ENCODE peak calls at places on chromosome 11, in eight cellular contexts. K, R, U, I, Y, J, A and N are unnamed samples. For H3K36me3, the result is how much of the 10 kb centered on the place peaks cover.

GRCh38 chr11:120180571-120181445 is 30.0 kb upstream of the OAF start:
- DNase-seq in K (no peak), R (no peak), U (peak), I (peak), Y (no peak), J (peak), A (peak), N (peak)

GRCh38 chr11:19803506-19803998 is 90.9 kb downstream of the NAV2 start:
- DNase-seq in K (no peak), R (no peak), U (no peak), I (peak), Y (no peak), J (peak), A (no peak), N (no peak)

GRCh38 chr11:69497221-69497787 is 15.8 kb downstream of the LINC01488 start:
- DNase-seq in K (peak), R (peak), U (peak), I (peak), Y (no peak), J (peak), A (peak), N (peak)

GRCh38 chr11:120858740-120859139 is 165.2 kb upstream of the TBCEL start:
- DNase-seq in K (no peak), R (no peak), U (no peak), I (no peak), Y (no peak), J (peak), A (peak), N (no peak)

GRCh38 chr11:101083334-101083733 is 46.3 kb downstream of the PGR start:
- DNase-seq in K (no peak), R (no peak), U (no peak), I (no peak), Y (no peak), J (peak), A (no peak), N (no peak)

GRCh38 chr11:68256331-68256741 is 15.4 kb downstream of the C11orf24 start:
- DNase-seq in K (no peak), R (no peak), U (peak), I (no peak), Y (no peak), J (no peak), A (no peak), N (no peak)

GRCh38 chr11:19519912-19520641 is 192.6 kb upstream of the NAV2 start:
- DNase-seq in K (peak), R (no peak), U (no peak), I (peak), Y (no peak), J (no peak), A (no peak), N (no peak)

GRCh38 chr11:36436084-36436483 is 74.0 kb downstream of the TRAF6 start:
- DNase-seq in K (no peak), R (no peak), U (no peak), I (no peak), Y (no peak), J (no peak), A (no peak), N (no peak)

GRCh38 chr11:128926437-128927107 is 16.1 kb downstream of the TP53AIP1 start:
- DNase-seq in K (no peak), R (no peak), U (no peak), I (no peak), Y (no peak), J (no peak), A (no peak), N (no peak)

GRCh38 chr11:65642014-65642671 is 4.2 kb downstream of the SIPA1 start:
- DNase-seq in K (no peak), R (no peak), U (no peak), I (no peak), Y (no peak), J (peak), A (no peak), N (no peak)

GRCh38 chr11:69005183-69005630 is 7.8 kb downstream of the MRGPRF start:
- DNase-seq in K (no peak), R (no peak), U (peak), I (no peak), Y (no peak), J (no peak), A (no peak), N (no peak)

GRCh38 chr11:26527685-26528084 is 44.4 kb downstream of the MUC15 start:
- DNase-seq in K (no peak), R (no peak), U (no peak), I (no peak), Y (no peak), J (no peak), A (no peak), N (no peak)

GRCh38 chr11:69904331-69905201 is 85.3 kb upstream of the FGF3 start:
- DNase-seq in K (no peak), R (no peak), U (no peak), I (no peak), Y (no peak), J (no peak), A (no peak), N (no peak)

GRCh38 chr11:34343153-34343552 is 14.7 kb downstream of the ABTB2 start:
- DNase-seq in K (no peak), R (no peak), U (no peak), I (no peak), Y (no peak), J (no peak), A (peak), N (no peak)

GRCh38 chr11:34044664-34045485 is 6.7 kb upstream of the CAPRIN1 start:
- DNase-seq in K (no peak), R (peak), U (no peak), I (no peak), Y (no peak), J (peak), A (peak), N (peak)

GRCh38 chr11:69285091-69285490 is 8.9 kb upstream of the MYEOV start:
- DNase-seq in K (no peak), R (no peak), U (no peak), I (no peak), Y (no peak), J (no peak), A (no peak), N (no peak)

GRCh38 chr11:66616379-66617147 is at the start of gene RBM14:
- DNase-seq in K (peak), R (peak), U (peak), I (peak), Y (peak), J (peak), A (peak), N (peak)

GRCh38 chr11:122703541-122704272 is 48.2 kb downstream of the UBASH3B start:
- DNase-seq in K (no peak), R (no peak), U (no peak), I (no peak), Y (no peak), J (no peak), A (no peak), N (no peak)

GRCh38 chr11:69010361-69010891 is 2.6 kb downstream of the MRGPRF start:
- DNase-seq in K (no peak), R (no peak), U (no peak), I (no peak), Y (no peak), J (no peak), A (no peak), N (no peak)

GRCh38 chr11:79438631-79439429 is 2.0 kb downstream of the TENM4 start:
- DNase-seq in K (peak), R (no peak), U (peak), I (no peak), Y (no peak), J (peak), A (peak), N (peak)

GRCh38 chr11:116879789-116880402 is 42.5 kb upstream of the APOA1 start:
- DNase-seq in K (peak), R (peak), U (peak), I (no peak), Y (peak), J (peak), A (peak), N (no peak)

GRCh38 chr11:62552931-62553838 is 6.6 kb upstream of the AHNAK start:
- DNase-seq in K (peak), R (peak), U (peak), I (peak), Y (peak), J (peak), A (peak), N (peak)

GRCh38 chr11:111698852-111699559 is 67.2 kb downstream of the PPP2R1B start:
- DNase-seq in K (no peak), R (no peak), U (no peak), I (no peak), Y (no peak), J (no peak), A (no peak), N (no peak)

GRCh38 chr11:119297938-119298337 is 19.0 kb downstream of the MCAM start:
- DNase-seq in K (no peak), R (no peak), U (no peak), I (no peak), Y (no peak), J (no peak), A (no peak), N (no peak)

DNA sequence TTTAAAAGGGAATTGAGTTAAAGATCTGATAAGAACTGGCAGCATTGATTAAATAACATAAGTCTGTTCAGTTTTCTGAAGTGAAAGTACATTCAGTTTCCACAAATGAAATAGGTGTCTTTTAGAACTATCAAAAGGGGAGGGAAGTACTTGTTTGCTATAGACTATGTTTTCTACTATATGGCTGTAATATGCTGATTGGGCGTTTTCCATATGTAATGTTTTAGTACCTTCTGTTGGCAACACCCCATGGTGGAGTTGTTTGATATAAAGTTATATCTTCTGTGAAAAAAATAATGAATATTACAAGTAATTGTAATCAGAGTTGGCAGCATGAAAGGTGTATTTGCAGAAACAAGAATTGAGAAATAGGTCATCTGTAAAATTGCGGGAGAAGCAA is 237.6 kb downstream of the JRKL start:
- DNase-seq in K (no peak), R (no peak), U (no peak), I (no peak), Y (no peak), J (no peak), A (no peak), N (no peak)
- H3K36me3 ChIP-seq in K (under half), R (under half), U (under half), I (under half), Y (under half), J (under half), A (under half), N (under half)

GRCh38 chr11:73645972-73646631 is at the start of gene PLEKHB1:
- DNase-seq in K (no peak), R (no peak), U (no peak), I (no peak), Y (no peak), J (peak), A (no peak), N (no peak)

GRCh38 chr11:73649206-73649605 is 2.8 kb downstream of the PLEKHB1 start:
- DNase-seq in K (no peak), R (no peak), U (no peak), I (no peak), Y (no peak), J (no peak), A (no peak), N (no peak)

GRCh38 chr11:73645570-73645969 is 811 bp upstream of the PLEKHB1 start:
- DNase-seq in K (no peak), R (no peak), U (no peak), I (no peak), Y (no peak), J (peak), A (no peak), N (no peak)

GRCh38 chr11:73648629-73649046 is 2.3 kb downstream of the PLEKHB1 start:
- DNase-seq in K (no peak), R (no peak), U (no peak), I (no peak), Y (no peak), J (no peak), A (no peak), N (no peak)

DNA sequence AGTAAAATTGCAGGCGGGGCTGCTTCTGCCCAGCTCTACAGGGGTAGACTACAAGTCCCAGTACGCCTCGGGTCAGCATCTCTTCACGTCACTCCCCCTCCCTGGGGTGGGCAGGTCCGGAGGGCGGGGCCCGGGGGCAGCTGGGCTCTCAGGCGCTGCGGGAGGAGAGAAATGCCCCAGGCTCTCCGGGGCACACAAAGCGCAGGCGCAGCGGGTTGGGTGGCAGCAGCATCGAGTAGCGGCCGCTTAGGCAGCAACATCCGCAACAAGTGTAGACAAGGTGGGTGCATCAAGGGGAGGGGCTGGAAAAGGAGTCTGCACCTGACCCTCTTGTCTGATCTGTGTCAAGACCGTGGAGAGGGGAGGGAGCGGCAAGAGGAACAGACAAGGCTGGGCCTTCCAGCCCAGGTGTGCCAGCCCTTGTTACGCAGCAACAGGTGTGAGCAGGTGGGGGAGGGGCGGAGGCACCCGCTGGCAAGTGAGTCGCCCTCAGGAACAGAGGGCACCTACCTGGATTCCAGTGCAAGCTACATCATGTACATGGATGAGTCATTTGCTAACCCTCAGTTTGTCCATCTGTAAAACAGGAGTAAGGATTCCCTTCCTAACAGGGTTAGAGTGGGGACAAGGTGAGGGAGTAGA is 1.2 kb downstream of the PLEKHB1 start:
- DNase-seq in K (peak), R (peak), U (peak), I (peak), Y (peak), J (peak), A (peak), N (peak)
- H3K4me3 ChIP-seq in K (peak), R (peak), U (peak), I (peak), Y (peak), J (peak), A (no peak), N (peak)

GRCh38 chr11:118152020-118152551 is 537 bp downstream of the SCN4B start:
- DNase-seq in K (no peak), R (no peak), U (no peak), I (no peak), Y (no peak), J (peak), A (no peak), N (no peak)
- H3K36me3 ChIP-seq in K (under half), R (under half), U (under half), I (under half), Y (under half), J (under half), A (under half), N (under half)

GRCh38 chr11:16926868-16927267 is 87.3 kb downstream of the PLEKHA7 start:
- DNase-seq in K (no peak), R (no peak), U (no peak), I (no peak), Y (no peak), J (peak), A (no peak), N (no peak)
- H3K4me3 ChIP-seq in K (no peak), R (no peak), U (no peak), I (no peak), Y (no peak), J (no peak), A (no peak), N (no peak)

DNA sequence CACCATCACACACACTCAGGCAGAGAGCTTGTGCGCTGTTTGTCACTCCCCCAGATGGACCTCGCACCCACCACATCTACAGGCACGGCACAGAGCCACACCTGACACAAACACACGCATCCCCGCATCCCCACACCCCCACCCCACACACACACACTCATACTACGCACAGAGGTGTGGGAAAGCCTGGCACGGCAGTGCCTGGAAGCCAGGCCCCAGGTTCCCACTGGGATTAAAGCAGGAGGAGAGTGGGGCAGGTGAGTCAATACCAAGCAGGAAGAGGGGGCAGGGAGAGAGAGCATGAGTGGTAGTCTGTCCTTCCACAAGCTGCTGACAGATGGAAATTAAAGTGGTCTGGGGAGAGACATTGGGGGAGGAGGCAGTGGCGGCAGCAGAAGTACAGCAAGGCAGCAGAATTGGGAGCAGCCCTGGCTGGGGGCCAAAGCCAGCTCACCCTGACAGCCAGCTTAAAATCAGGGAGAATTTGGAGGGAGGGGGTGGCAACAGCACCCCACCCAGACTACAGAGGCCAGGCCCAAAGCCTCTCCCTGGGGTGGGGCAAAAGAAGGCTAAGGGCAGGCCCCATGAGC is 20.7 kb downstream of the TNKS1BP1 start:
- DNase-seq in K (no peak), R (no peak), U (no peak), I (no peak), Y (no peak), J (no peak), A (peak), N (no peak)
- H3K36me3 ChIP-seq in K (under half), R (under half), U (under half), I (half or more), Y (under half), J (under half), A (under half), N (half or more)